ENCODE peak calls at places on chromosomes 11 and 22, in ten cellular contexts. One of them, this sample, is unnamed.

GRCh38 chr11:86678823-86679222 is 6.4 kb upstream of the ME3 start:
- DNase-seq in fibroblast of mammary gland: peak; percentile 43
- DNase-seq in CD4-positive, alpha-beta T cell: no peak
- DNase-seq in foreskin fibroblast: no peak
- DNase-seq in lower leg skin: no peak
- DNase-seq in mammary epithelial cell: peak; percentile 71
- DNase-seq in heart left ventricle: no peak
- DNase-seq in PC-9: no peak
- DNase-seq in RWPE1: no peak
- DNase-seq in B cell: no peak
- DNase-seq in this sample: no peak

GRCh38 chr22:29925402-29925801 is 42.4 kb downstream of the MTMR3 start:
- DNase-seq in fibroblast of mammary gland: no peak
- DNase-seq in CD4-positive, alpha-beta T cell: no peak
- DNase-seq in foreskin fibroblast: no peak
- DNase-seq in lower leg skin: no peak
- DNase-seq in mammary epithelial cell: no peak
- DNase-seq in heart left ventricle: no peak
- DNase-seq in PC-9: no peak
- DNase-seq in RWPE1: no peak
- DNase-seq in B cell: no peak
- DNase-seq in this sample: no peak

GRCh38 chr11:64660706-64661105 is 62.3 kb downstream of the NRXN2 start:
- DNase-seq in fibroblast of mammary gland: no peak
- DNase-seq in CD4-positive, alpha-beta T cell: no peak
- DNase-seq in foreskin fibroblast: no peak
- DNase-seq in lower leg skin: no peak
- DNase-seq in mammary epithelial cell: no peak
- DNase-seq in heart left ventricle: no peak
- DNase-seq in PC-9: no peak
- DNase-seq in RWPE1: no peak
- DNase-seq in B cell: no peak
- DNase-seq in this sample: no peak

GRCh38 chr11:106177311-106177710 is 99.8 kb downstream of the AASDHPPT start:
- DNase-seq in fibroblast of mammary gland: no peak
- DNase-seq in CD4-positive, alpha-beta T cell: no peak
- DNase-seq in foreskin fibroblast: no peak
- DNase-seq in lower leg skin: no peak
- DNase-seq in mammary epithelial cell: no peak
- DNase-seq in heart left ventricle: no peak
- DNase-seq in PC-9: no peak
- DNase-seq in RWPE1: no peak
- DNase-seq in B cell: no peak
- DNase-seq in this sample: no peak

GRCh38 chr22:20957118-20957690 is 9.9 kb upstream of the AIFM3 start:
- DNase-seq in fibroblast of mammary gland: no peak
- DNase-seq in CD4-positive, alpha-beta T cell: no peak
- DNase-seq in foreskin fibroblast: no peak
- DNase-seq in lower leg skin: no peak
- DNase-seq in mammary epithelial cell: no peak
- DNase-seq in heart left ventricle: no peak
- DNase-seq in PC-9: peak; percentile 25
- DNase-seq in RWPE1: no peak
- DNase-seq in B cell: peak; percentile 53
- DNase-seq in this sample: peak; percentile 24

GRCh38 chr11:27406498-27407354 is 43.7 kb upstream of the CCDC34 start:
- DNase-seq in fibroblast of mammary gland: no peak
- DNase-seq in CD4-positive, alpha-beta T cell: no peak
- DNase-seq in foreskin fibroblast: no peak
- DNase-seq in lower leg skin: no peak
- DNase-seq in mammary epithelial cell: no peak
- DNase-seq in heart left ventricle: no peak
- DNase-seq in PC-9: no peak
- DNase-seq in RWPE1: no peak
- DNase-seq in B cell: no peak
- DNase-seq in this sample: no peak

GRCh38 chr22:38967451-38968450 is 10.3 kb downstream of the APOBEC3A start:
- DNase-seq in fibroblast of mammary gland: no peak
- DNase-seq in CD4-positive, alpha-beta T cell: no peak
- DNase-seq in foreskin fibroblast: no peak
- DNase-seq in lower leg skin: peak; percentile 54
- DNase-seq in mammary epithelial cell: no peak
- DNase-seq in heart left ventricle: no peak
- DNase-seq in PC-9: no peak
- DNase-seq in RWPE1: no peak
- DNase-seq in B cell: peak; percentile 48
- DNase-seq in this sample: no peak

GRCh38 chr11:105081412-105082150 is 36.4 kb upstream of the CARD16 start:
- DNase-seq in fibroblast of mammary gland: no peak
- DNase-seq in CD4-positive, alpha-beta T cell: no peak
- DNase-seq in foreskin fibroblast: no peak
- DNase-seq in lower leg skin: no peak
- DNase-seq in mammary epithelial cell: no peak
- DNase-seq in heart left ventricle: no peak
- DNase-seq in PC-9: no peak
- DNase-seq in RWPE1: no peak
- DNase-seq in B cell: no peak
- DNase-seq in this sample: no peak

GRCh38 chr11:60195923-60196368 is 13.1 kb upstream of the MS4A6A start:
- DNase-seq in fibroblast of mammary gland: no peak
- DNase-seq in CD4-positive, alpha-beta T cell: no peak
- DNase-seq in foreskin fibroblast: no peak
- DNase-seq in lower leg skin: no peak
- DNase-seq in mammary epithelial cell: no peak
- DNase-seq in heart left ventricle: no peak
- DNase-seq in PC-9: no peak
- DNase-seq in RWPE1: no peak
- DNase-seq in B cell: no peak
- DNase-seq in this sample: no peak

GRCh38 chr22:17938484-17938924 is 85.9 kb downstream of the MICAL3 start:
- DNase-seq in fibroblast of mammary gland: peak; percentile 52
- DNase-seq in CD4-positive, alpha-beta T cell: no peak
- DNase-seq in foreskin fibroblast: peak; percentile 18
- DNase-seq in lower leg skin: no peak
- DNase-seq in mammary epithelial cell: no peak
- DNase-seq in heart left ventricle: no peak
- DNase-seq in PC-9: no peak
- DNase-seq in RWPE1: no peak
- DNase-seq in B cell: no peak
- DNase-seq in this sample: no peak

GRCh38 chr11:57474017-57474750 is 13.9 kb downstream of the RTN4RL2 start:
- DNase-seq in fibroblast of mammary gland: peak; percentile 39
- DNase-seq in CD4-positive, alpha-beta T cell: no peak
- DNase-seq in foreskin fibroblast: no peak
- DNase-seq in lower leg skin: no peak
- DNase-seq in mammary epithelial cell: no peak
- DNase-seq in heart left ventricle: no peak
- DNase-seq in PC-9: no peak
- DNase-seq in RWPE1: no peak
- DNase-seq in B cell: no peak
- DNase-seq in this sample: no peak

GRCh38 chr22:45997775-45998637 is 21.0 kb upstream of the WNT7B start:
- DNase-seq in fibroblast of mammary gland: no peak
- DNase-seq in CD4-positive, alpha-beta T cell: no peak
- DNase-seq in foreskin fibroblast: no peak
- DNase-seq in lower leg skin: no peak
- DNase-seq in mammary epithelial cell: no peak
- DNase-seq in heart left ventricle: no peak
- DNase-seq in PC-9: no peak
- DNase-seq in RWPE1: no peak
- DNase-seq in B cell: no peak
- DNase-seq in this sample: no peak

GRCh38 chr11:7638710-7639642 is 34.3 kb downstream of the CYB5R2 start:
- DNase-seq in fibroblast of mammary gland: no peak
- DNase-seq in CD4-positive, alpha-beta T cell: no peak
- DNase-seq in foreskin fibroblast: no peak
- DNase-seq in lower leg skin: peak; percentile 27
- DNase-seq in mammary epithelial cell: no peak
- DNase-seq in heart left ventricle: no peak
- DNase-seq in PC-9: no peak
- DNase-seq in RWPE1: no peak
- DNase-seq in B cell: no peak
- DNase-seq in this sample: no peak

GRCh38 chr22:25582946-25583345 is 18.5 kb downstream of the GRK3 start:
- DNase-seq in fibroblast of mammary gland: peak; percentile 30
- DNase-seq in CD4-positive, alpha-beta T cell: no peak
- DNase-seq in foreskin fibroblast: peak; percentile 50
- DNase-seq in lower leg skin: no peak
- DNase-seq in mammary epithelial cell: peak; percentile 46
- DNase-seq in heart left ventricle: no peak
- DNase-seq in PC-9: no peak
- DNase-seq in RWPE1: no peak
- DNase-seq in B cell: no peak
- DNase-seq in this sample: no peak

GRCh38 chr11:14554959-14555358 is 34.8 kb upstream of the PSMA1 start:
- DNase-seq in fibroblast of mammary gland: peak; percentile 25
- DNase-seq in CD4-positive, alpha-beta T cell: no peak
- DNase-seq in foreskin fibroblast: no peak
- DNase-seq in lower leg skin: peak; percentile 36
- DNase-seq in mammary epithelial cell: no peak
- DNase-seq in heart left ventricle: no peak
- DNase-seq in PC-9: no peak
- DNase-seq in RWPE1: no peak
- DNase-seq in B cell: no peak
- DNase-seq in this sample: no peak

GRCh38 chr11:111978028-111978771 is 41.1 kb downstream of the DIXDC1 start:
- DNase-seq in fibroblast of mammary gland: peak; percentile 73
- DNase-seq in CD4-positive, alpha-beta T cell: no peak
- DNase-seq in foreskin fibroblast: peak; percentile 73
- DNase-seq in lower leg skin: peak; percentile 64
- DNase-seq in mammary epithelial cell: peak; percentile 78
- DNase-seq in heart left ventricle: peak; percentile 56
- DNase-seq in PC-9: no peak
- DNase-seq in RWPE1: peak; percentile 68
- DNase-seq in B cell: no peak
- DNase-seq in this sample: peak; percentile 78

GRCh38 chr11:120756931-120757330 is 245.4 kb downstream of the GRIK4 start:
- DNase-seq in fibroblast of mammary gland: no peak
- DNase-seq in CD4-positive, alpha-beta T cell: no peak
- DNase-seq in foreskin fibroblast: no peak
- DNase-seq in lower leg skin: no peak
- DNase-seq in mammary epithelial cell: no peak
- DNase-seq in heart left ventricle: no peak
- DNase-seq in PC-9: no peak
- DNase-seq in RWPE1: no peak
- DNase-seq in B cell: no peak
- DNase-seq in this sample: no peak
- TF ChIP-seq CTCF in fibroblast of mammary gland: no peak
- TF ChIP-seq CTCF in CD4-positive, alpha-beta T cell: no peak
- TF ChIP-seq CTCF in foreskin fibroblast: no peak
- TF ChIP-seq CTCF in lower leg skin: no peak
- TF ChIP-seq CTCF in mammary epithelial cell: no peak
- TF ChIP-seq CTCF in heart left ventricle: no peak
- TF ChIP-seq CTCF in PC-9: peak; percentile 30
- TF ChIP-seq CTCF in RWPE1: no peak
- TF ChIP-seq CTCF in B cell: no peak
- TF ChIP-seq CTCF in this sample: no peak

DNA sequence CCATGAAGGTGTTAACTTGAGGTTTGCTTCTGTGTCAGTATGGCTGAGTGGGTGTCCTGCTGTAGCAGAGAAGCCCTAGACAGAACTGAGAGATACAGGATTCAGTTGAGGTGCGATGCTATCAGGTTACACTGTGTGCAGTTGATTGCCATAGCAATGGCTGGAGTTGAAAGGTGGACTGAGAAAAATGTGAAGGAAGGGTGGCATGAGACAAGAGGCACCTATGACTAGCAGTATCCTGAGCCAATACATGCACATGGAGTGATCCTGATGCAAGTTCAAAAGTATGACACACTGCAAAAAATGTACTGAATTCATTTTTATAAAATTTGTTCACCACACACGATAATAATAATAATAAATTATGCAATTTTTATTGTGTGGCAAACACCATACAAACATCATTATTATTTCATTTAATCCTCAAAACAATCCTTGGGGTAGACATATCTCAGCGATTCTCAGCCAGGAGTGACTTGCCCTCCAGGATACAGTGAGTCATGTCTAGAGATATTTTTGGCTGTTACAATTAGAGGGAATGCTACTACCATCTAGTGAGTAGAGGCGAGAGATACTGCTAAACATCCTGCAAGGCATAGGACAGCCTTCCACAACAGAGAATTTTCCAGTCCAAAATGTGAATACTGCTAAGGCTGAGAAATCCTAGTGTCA is 3.9 kb upstream of the PIWIL4 start:
- DNase-seq in fibroblast of mammary gland: peak; percentile 72
- DNase-seq in CD4-positive, alpha-beta T cell: no peak
- DNase-seq in foreskin fibroblast: no peak
- DNase-seq in lower leg skin: no peak
- DNase-seq in mammary epithelial cell: peak; percentile 67
- DNase-seq in heart left ventricle: no peak
- DNase-seq in PC-9: no peak
- DNase-seq in RWPE1: peak; percentile 80
- DNase-seq in B cell: no peak
- DNase-seq in this sample: peak; percentile 68
- TF ChIP-seq CTCF in fibroblast of mammary gland: peak; percentile 39
- TF ChIP-seq CTCF in CD4-positive, alpha-beta T cell: no peak
- TF ChIP-seq CTCF in foreskin fibroblast: peak; percentile 44
- TF ChIP-seq CTCF in lower leg skin: no peak
- TF ChIP-seq CTCF in mammary epithelial cell: peak; percentile 56
- TF ChIP-seq CTCF in heart left ventricle: no peak
- TF ChIP-seq CTCF in PC-9: no peak
- TF ChIP-seq CTCF in RWPE1: peak; percentile 31
- TF ChIP-seq CTCF in B cell: no peak
- TF ChIP-seq CTCF in this sample: peak; percentile 50

DNA sequence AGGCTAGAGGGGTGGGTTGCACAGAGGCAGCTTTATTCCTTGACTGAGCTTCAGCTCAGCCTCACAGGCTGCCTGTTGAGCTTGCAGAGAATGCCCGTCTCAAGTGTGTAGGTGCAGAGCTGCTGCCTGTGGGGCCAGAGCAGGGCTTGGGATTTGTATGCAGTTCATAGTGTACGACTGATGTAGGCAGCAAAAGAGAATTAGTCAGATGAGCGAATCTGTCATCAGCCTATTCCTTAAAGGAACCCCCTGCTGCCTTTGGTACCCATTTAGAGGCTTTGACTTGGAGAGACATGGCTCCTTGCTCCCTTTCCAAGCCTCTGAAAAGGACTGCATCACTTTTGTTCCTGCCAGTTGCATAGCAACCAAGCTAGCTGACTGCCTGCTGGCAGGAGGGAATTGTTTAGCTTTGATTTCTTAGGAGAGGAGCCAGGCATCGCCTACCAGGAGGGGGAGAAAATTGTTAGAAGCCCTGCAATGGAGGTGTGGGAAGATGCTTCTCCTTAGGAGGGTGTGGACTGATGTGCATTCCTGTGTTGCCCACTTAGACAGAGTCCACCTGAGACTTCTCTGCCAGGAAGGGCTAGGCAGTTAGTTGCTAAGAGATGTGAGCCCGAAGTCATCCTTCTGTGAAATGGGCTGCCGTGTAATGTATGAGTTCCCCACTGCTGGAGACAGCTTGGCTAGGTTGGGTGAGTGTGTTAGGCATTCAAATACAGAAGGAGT is 10.9 kb downstream of the ACO2 start:
- DNase-seq in fibroblast of mammary gland: peak; percentile 75
- DNase-seq in CD4-positive, alpha-beta T cell: no peak
- DNase-seq in foreskin fibroblast: peak; percentile 31
- DNase-seq in lower leg skin: no peak
- DNase-seq in mammary epithelial cell: no peak
- DNase-seq in heart left ventricle: no peak
- DNase-seq in PC-9: no peak
- DNase-seq in RWPE1: no peak
- DNase-seq in B cell: no peak
- DNase-seq in this sample: peak; percentile 12
- TF ChIP-seq CTCF in fibroblast of mammary gland: no peak
- TF ChIP-seq CTCF in CD4-positive, alpha-beta T cell: no peak
- TF ChIP-seq CTCF in foreskin fibroblast: no peak
- TF ChIP-seq CTCF in lower leg skin: no peak
- TF ChIP-seq CTCF in mammary epithelial cell: no peak
- TF ChIP-seq CTCF in heart left ventricle: no peak
- TF ChIP-seq CTCF in PC-9: no peak
- TF ChIP-seq CTCF in RWPE1: no peak
- TF ChIP-seq CTCF in B cell: no peak
- TF ChIP-seq CTCF in this sample: no peak

GRCh38 chr11:33525789-33526188 is 174.8 kb downstream of the C11orf91 start:
- DNase-seq in fibroblast of mammary gland: no peak
- DNase-seq in CD4-positive, alpha-beta T cell: no peak
- DNase-seq in foreskin fibroblast: no peak
- DNase-seq in lower leg skin: no peak
- DNase-seq in mammary epithelial cell: no peak
- DNase-seq in heart left ventricle: no peak
- DNase-seq in PC-9: no peak
- DNase-seq in RWPE1: no peak
- DNase-seq in B cell: no peak
- DNase-seq in this sample: no peak
- TF ChIP-seq CTCF in fibroblast of mammary gland: no peak
- TF ChIP-seq CTCF in CD4-positive, alpha-beta T cell: no peak
- TF ChIP-seq CTCF in foreskin fibroblast: no peak
- TF ChIP-seq CTCF in lower leg skin: no peak
- TF ChIP-seq CTCF in mammary epithelial cell: no peak
- TF ChIP-seq CTCF in heart left ventricle: no peak
- TF ChIP-seq CTCF in PC-9: no peak
- TF ChIP-seq CTCF in RWPE1: no peak
- TF ChIP-seq CTCF in B cell: no peak
- TF ChIP-seq CTCF in this sample: no peak

This sample was measured in MCF 10A.